ENCODE peak calls at places on chromosomes 11 and 22, in five cellular contexts. O is body of pancreas; T is adrenal gland; H is psoas muscle; J is CD8-positive, alpha-beta T cell. E is an unnamed sample.

GRCh38 chr11:104556606-104557301 is 341.5 kb downstream of the CASP12 start:
- DNase-seq in O (no peak), T (no peak), H (no peak), J (no peak), E (no peak)

GRCh38 chr11:70876685-70877084 is 375.7 kb downstream of the SHANK2 start:
- DNase-seq in O (peak; percentile 34), T (no peak), H (no peak), J (no peak), E (no peak)

GRCh38 chr11:78392854-78393253 is 24.8 kb downstream of the GAB2 start:
- DNase-seq in O (no peak), T (no peak), H (no peak), J (no peak), E (no peak)

GRCh38 chr22:49699476-49699875 is 128.2 kb downstream of the BRD1 start:
- DNase-seq in O (no peak), T (peak; percentile 3), H (no peak), J (no peak), E (no peak)

GRCh38 chr11:118645066-118645715 is 34.3 kb downstream of the TREH start:
- DNase-seq in O (no peak), T (no peak), H (no peak), J (no peak), E (no peak)

GRCh38 chr11:120354779-120355178 is 18.6 kb downstream of the ARHGEF12 start:
- DNase-seq in O (no peak), T (no peak), H (no peak), J (no peak), E (no peak)

GRCh38 chr11:75383246-75383645 is 16.1 kb upstream of the RPS3 start:
- DNase-seq in O (no peak), T (no peak), H (no peak), J (peak; percentile 57), E (peak; percentile 51)

GRCh38 chr11:77672276-77672675 is 34.7 kb upstream of the CLNS1A start:
- DNase-seq in O (no peak), T (peak; percentile 82), H (no peak), J (no peak), E (no peak)

GRCh38 chr11:76233936-76234703 is 27.8 kb upstream of the WNT11 start:
- DNase-seq in O (peak; percentile 31), T (peak; percentile 70), H (peak; percentile 79), J (no peak), E (no peak)

GRCh38 chr11:72369786-72370185 is 64.5 kb downstream of the CLPB start:
- DNase-seq in O (no peak), T (no peak), H (no peak), J (no peak), E (no peak)

GRCh38 chr22:30079952-30080533 is at the start of gene HORMAD2:
- DNase-seq in O (no peak), T (no peak), H (no peak), J (no peak), E (no peak)

GRCh38 chr22:36177160-36177559 is 16.6 kb upstream of the APOL3 start:
- DNase-seq in O (no peak), T (no peak), H (no peak), J (no peak), E (no peak)

GRCh38 chr11:72584293-72584921 is 89.8 kb downstream of the PDE2A start:
- DNase-seq in O (no peak), T (peak; percentile 62), H (peak; percentile 54), J (peak; percentile 57), E (peak; percentile 50)

GRCh38 chr22:20080445-20080775 is 369 bp downstream of the DGCR8 start:
- DNase-seq in O (peak; percentile 55), T (peak; percentile 44), H (peak; percentile 64), J (peak; percentile 68), E (peak; percentile 78)

GRCh38 chr22:25484498-25484897 is 80.0 kb upstream of the GRK3 start:
- DNase-seq in O (no peak), T (no peak), H (no peak), J (no peak), E (no peak)

GRCh38 chr11:118996926-118997626 is 862 bp upstream of the CENATAC start:
- DNase-seq in O (no peak), T (no peak), H (no peak), J (peak; percentile 21), E (peak; percentile 35)

GRCh38 chr22:40426671-40427070 is 56.3 kb downstream of the SGSM3 start:
- DNase-seq in O (no peak), T (peak; percentile 93), H (peak; percentile 71), J (no peak), E (no peak)

GRCh38 chr22:17119481-17120202 is 1.5 kb downstream of the TMEM121B start:
- DNase-seq in O (peak; percentile 43), T (peak; percentile 45), H (no peak), J (no peak), E (no peak)

GRCh38 chr11:110219011-110219785 is 77.2 kb downstream of the RDX start:
- DNase-seq in O (no peak), T (no peak), H (no peak), J (no peak), E (no peak)

GRCh38 chr22:42821386-42821785 is 35.7 kb downstream of the ARFGAP3 start:
- DNase-seq in O (no peak), T (no peak), H (no peak), J (no peak), E (no peak)

GRCh38 chr22:20486229-20486628 is 9.4 kb downstream of the KLHL22 start:
- DNase-seq in O (no peak), T (no peak), H (no peak), J (no peak), E (no peak)

GRCh38 chr22:45942787-45943493 is 34.0 kb downstream of the WNT7B start:
- DNase-seq in O (no peak), T (no peak), H (no peak), J (no peak), E (no peak)

GRCh38 chr11:69203901-69204245 is 48.1 kb downstream of the SMIM38 start:
- DNase-seq in O (no peak), T (no peak), H (no peak), J (no peak), E (no peak)

GRCh38 chr11:103806130-103806900 is 230.1 kb upstream of the DDI1 start:
- DNase-seq in O (no peak), T (no peak), H (no peak), J (no peak), E (no peak)

GRCh38 chr22:21657361-21658118 is 8.3 kb upstream of the PPIL2 start:
- DNase-seq in O (peak; percentile 79), T (peak; percentile 65), H (peak; percentile 73), J (peak; percentile 75), E (peak; percentile 76)

GRCh38 chr22:23178512-23179254 is 1.6 kb upstream of the BCR start:
- DNase-seq in O (peak; percentile 73), T (peak; percentile 81), H (peak; percentile 60), J (peak; percentile 70), E (peak; percentile 55)

DNA sequence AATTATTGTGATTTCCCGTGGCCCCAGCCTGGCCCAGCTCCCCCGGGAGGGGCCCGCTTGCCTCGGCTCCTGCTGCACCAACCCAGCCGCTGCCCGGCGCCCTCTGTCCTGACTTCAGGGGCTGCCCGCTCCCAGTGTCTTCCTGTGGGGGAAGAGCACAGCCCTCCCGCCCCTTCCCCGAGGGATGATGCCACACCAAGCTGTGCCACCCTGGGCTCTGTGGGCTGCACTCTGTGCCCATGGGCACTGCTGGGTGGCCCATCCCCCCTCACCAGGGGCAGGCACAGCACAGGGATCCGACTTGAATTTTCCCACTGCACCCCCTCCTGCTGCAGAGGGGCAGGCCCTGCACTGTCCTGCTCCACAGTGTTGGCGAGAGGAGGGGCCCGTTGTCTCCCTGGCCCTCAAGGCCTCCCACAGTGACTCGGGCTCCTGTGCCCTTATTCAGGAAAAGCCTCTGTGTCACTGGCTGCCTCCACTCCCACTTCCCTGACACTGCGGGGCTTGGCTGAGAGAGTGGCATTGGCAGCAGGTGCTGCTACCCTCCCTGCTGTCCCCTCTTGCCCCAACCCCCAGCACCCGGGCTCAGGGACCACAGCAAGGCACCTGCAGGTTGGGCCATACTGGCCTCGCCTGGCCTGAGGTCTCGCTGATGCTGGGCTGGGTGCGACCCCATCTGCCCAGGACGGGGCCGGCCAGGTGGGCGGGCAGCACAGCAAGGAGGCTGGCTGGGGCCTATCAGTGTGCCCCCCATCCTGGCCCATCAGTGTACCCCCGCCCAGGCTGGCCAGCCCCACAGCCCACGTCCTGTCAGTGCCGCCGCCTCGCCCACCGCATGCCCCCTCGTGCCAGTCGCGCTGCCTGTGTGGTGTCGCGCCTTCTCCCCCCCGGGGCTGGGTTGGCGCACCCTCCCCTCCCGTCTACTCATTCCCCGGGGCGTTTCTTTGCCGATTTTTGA is 3.3 kb upstream of the ANKRD13D start:
- DNase-seq in O (no peak), T (no peak), H (peak; percentile 27), J (peak; percentile 55), E (peak; percentile 57)
- H3K4me3 ChIP-seq in O (no peak overlapping the region), T (no peak overlapping the region), H (no peak overlapping the region), J (no peak overlapping the region), E (no peak overlapping the region)

DNA sequence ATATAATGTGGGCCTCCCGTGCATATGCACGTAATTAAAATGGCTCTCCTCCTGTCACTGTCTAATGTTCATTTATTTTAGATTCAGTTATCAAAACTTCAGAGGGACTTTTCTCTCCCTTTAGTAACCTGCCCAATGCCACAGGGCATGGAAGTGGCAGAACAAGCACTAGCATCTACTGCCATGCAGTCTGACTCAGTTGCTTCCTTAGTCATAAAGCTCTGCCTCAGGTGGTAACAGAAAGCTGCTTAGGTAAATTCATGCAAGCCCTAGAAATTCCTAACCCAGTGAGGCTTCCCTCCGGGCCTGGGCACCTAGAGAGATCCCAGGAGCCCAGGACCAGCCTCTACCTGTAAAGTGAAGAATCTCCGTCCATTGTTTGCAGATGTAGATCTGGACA is 8.9 kb downstream of the PRPF19 start:
- DNase-seq in O (no peak), T (no peak), H (no peak), J (no peak), E (no peak)
- H3K36me3 ChIP-seq in O (peaks cover 65% of the 10 kb centered on the region), T (no peaks in the 10 kb centered on the region), H (peaks cover 99% of the 10 kb centered on the region), J (peaks cover 83% of the 10 kb centered on the region), E (peaks cover 70% of the 10 kb centered on the region)

GRCh38 chr11:3052567-3052966 is 4.7 kb downstream of the CARS1 start:
- DNase-seq in O (no peak), T (no peak), H (no peak), J (no peak), E (no peak)

GRCh38 chr11:3057069-3057963 is at the start of gene CARS1:
- DNase-seq in O (peak; percentile 93), T (peak; percentile 96), H (peak; percentile 98), J (peak; percentile 94), E (peak; percentile 94)

GRCh38 chr11:3058753-3059664 is 1.8 kb upstream of the CARS1 start:
- DNase-seq in O (no peak), T (no peak), H (peak; percentile 42), J (no peak), E (no peak)

GRCh38 chr11:3055881-3056280 is 1.3 kb downstream of the CARS1 start:
- DNase-seq in O (no peak), T (no peak), H (no peak), J (no peak), E (no peak)

GRCh38 chr11:3056296-3057068 is 741 bp downstream of the CARS1 start:
- DNase-seq in O (peak; percentile 29), T (no peak), H (no peak), J (peak; percentile 24), E (no peak)
- H3K4me1 ChIP-seq in O (peaks cover 14% of the 10 kb centered on the region), T (no peaks in the 10 kb centered on the region), H (peaks cover 21% of the 10 kb centered on the region), J (peaks cover 17% of the 10 kb centered on the region), E (peaks cover 11% of the 10 kb centered on the region)

DNA sequence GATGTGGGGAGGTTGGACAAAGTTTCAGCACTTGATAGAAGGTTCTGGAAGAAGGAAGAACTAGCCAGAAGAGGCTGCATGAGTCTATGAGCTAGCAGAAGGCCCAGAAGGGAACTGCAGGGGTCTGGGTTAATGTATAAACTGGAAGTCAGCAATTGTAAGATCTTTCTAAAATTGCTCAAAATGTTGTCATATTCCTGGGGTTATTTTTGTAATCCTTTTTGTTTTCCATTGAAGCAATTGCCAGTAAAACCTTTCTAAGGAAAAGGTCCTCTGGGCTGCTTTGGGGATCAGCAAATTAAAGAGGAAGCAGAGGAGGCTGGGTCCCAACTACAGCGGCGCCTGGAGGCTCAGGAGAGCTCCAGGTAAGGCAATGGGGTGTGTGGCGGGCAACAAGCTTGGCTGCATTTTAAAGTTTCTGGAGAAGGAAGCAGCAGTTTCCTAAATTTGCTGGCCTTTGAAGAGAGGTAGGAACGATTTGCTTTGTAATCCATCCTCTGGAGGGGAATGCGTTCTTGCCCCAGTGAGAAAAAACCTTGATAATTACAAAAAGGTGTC is 29.3 kb downstream of the ADAMTS15 start:
- DNase-seq in O (no peak), T (no peak), H (no peak), J (no peak), E (no peak)
- H3K4me3 ChIP-seq in O (no peak overlapping the region), T (no peak overlapping the region), H (no peak overlapping the region), J (no peak overlapping the region), E (no peak overlapping the region)

E was measured in CD8-positive, alpha-beta memory T cell.